ENCODE peak calls at places on chromosomes 13 and 19, in four cellular contexts. Y, B, L and X are unnamed samples.

GRCh38 chr13:46721054-46721453 is 75.9 kb downstream of the ESD start:
- DNase-seq in L (peak; percentile 52), Y (peak; percentile 37), B (no peak), X (no peak)

GRCh38 chr13:84076280-84076679 is 194.0 kb upstream of the SLITRK1 start:
- DNase-seq in B (no peak), L (no peak), Y (no peak), X (no peak)

GRCh38 chr13:58852076-58852475 is 1220.5 kb downstream of the PCDH17 start:
- DNase-seq in Y (no peak), B (no peak), L (no peak), X (no peak)

GRCh38 chr13:40401911-40402776 is 264.3 kb downstream of the FOXO1 start:
- DNase-seq in L (peak; percentile 99), B (peak; percentile 93), Y (no peak), X (peak; percentile 100)

GRCh38 chr13:98981596-98982195 is 3.8 kb upstream of the DOCK9 start:
- DNase-seq in L (no peak), B (no peak), Y (no peak), X (no peak)

GRCh38 chr19:15378529-15379082 is 981 bp downstream of the AKAP8 start:
- DNase-seq in L (peak; percentile 61), B (no peak), Y (peak; percentile 42), X (no peak)

GRCh38 chr19:33467851-33468250 is 53.7 kb downstream of the PEPD start:
- DNase-seq in B (no peak), Y (no peak), L (no peak), X (no peak)

GRCh38 chr13:101529419-101529818 is 76.9 kb downstream of the ITGBL1 start:
- DNase-seq in Y (no peak), L (peak; percentile 47), B (no peak), X (no peak)

GRCh38 chr19:7336321-7336973 is 12.3 kb upstream of the ARHGEF18 start:
- DNase-seq in B (no peak), Y (no peak), L (no peak), X (no peak)

GRCh38 chr19:46713781-46714522 is 3.0 kb downstream of the PRKD2 start:
- DNase-seq in B (peak; percentile 84), L (peak; percentile 91), Y (no peak), X (peak; percentile 47)

GRCh38 chr13:113337976-113338375 is 26.0 kb downstream of the GRTP1 start:
- DNase-seq in B (no peak), Y (no peak), L (no peak), X (no peak)